ENCODE peak calls at places on chromosome 5, in seven cellular contexts. R, I, U, Q, K, A and C are unnamed samples.

GRCh38 chr5:169777112-169777511 is 140.0 kb downstream of the DOCK2 start:
- DNase-seq in K (no peak), I (no peak), R (no peak), A (no peak), U (no peak), Q (no peak), C (no peak)

GRCh38 chr5:80204808-80205614 is 50.8 kb downstream of the SERINC5 start:
- DNase-seq in R (no peak), K (no peak), Q (peak), U (peak), A (peak), I (no peak), C (no peak)

GRCh38 chr5:107893642-107894041 is 222.9 kb upstream of the EFNA5 start:
- DNase-seq in K (no peak), I (no peak), U (no peak), Q (no peak), A (no peak), R (no peak), C (no peak)

GRCh38 chr5:73327908-73328455 is 120.6 kb downstream of the FOXD1 start:
- DNase-seq in K (no peak), A (no peak), I (no peak), Q (no peak), R (no peak), U (no peak), C (no peak)

GRCh38 chr5:147906326-147907095 is at the start of gene C5orf46:
- DNase-seq in R (no peak), K (no peak), A (peak), U (no peak), Q (no peak), I (no peak), C (no peak)

GRCh38 chr5:103407399-103407798 is 148.8 kb downstream of the MACIR start:
- DNase-seq in R (no peak), Q (no peak), K (no peak), I (no peak), A (no peak), U (no peak), C (no peak)

GRCh38 chr5:135670588-135670987 is 91.8 kb upstream of the CXCL14 start:
- DNase-seq in Q (no peak), A (no peak), K (no peak), R (no peak), U (no peak), I (no peak), C (no peak)

GRCh38 chr5:143148461-143149170 is 254.9 kb downstream of the NR3C1 start:
- DNase-seq in Q (no peak), K (no peak), I (no peak), R (no peak), A (no peak), U (no peak), C (no peak)

GRCh38 chr5:69414885-69415583 is at the start of gene MARVELD2:
- DNase-seq in I (peak), K (no peak), U (no peak), R (peak), Q (peak), A (peak), C (peak)

GRCh38 chr5:57171818-57172465 is 1.9 kb upstream of the GPBP1 start:
- DNase-seq in U (peak), K (no peak), Q (no peak), R (no peak), I (no peak), A (no peak), C (no peak)

GRCh38 chr5:52837068-52837467 is 49.4 kb downstream of the ITGA1 start:
- DNase-seq in Q (no peak), R (no peak), A (no peak), I (no peak), K (no peak), U (no peak), C (no peak)

GRCh38 chr5:111706345-111706744 is 50.6 kb downstream of the NREP start:
- DNase-seq in A (no peak), Q (no peak), I (no peak), R (no peak), K (no peak), U (no peak), C (no peak)

GRCh38 chr5:110865400-110866094 is 126.7 kb downstream of the SLC25A46 start:
- DNase-seq in A (peak), K (no peak), U (peak), R (peak), Q (peak), I (peak), C (no peak)

GRCh38 chr5:148179234-148179824 is 11.0 kb downstream of the SPINK14 start:
- DNase-seq in U (peak), A (peak), Q (peak), R (no peak), I (no peak), K (peak), C (no peak)

GRCh38 chr5:160621503-160621902 is 199.8 kb downstream of the PTTG1 start:
- DNase-seq in K (no peak), R (no peak), U (no peak), I (no peak), A (no peak), Q (no peak), C (no peak)

GRCh38 chr5:151551985-151552384 is 39.1 kb downstream of the FAT2 start:
- DNase-seq in U (no peak), Q (no peak), K (no peak), I (no peak), R (no peak), A (no peak), C (no peak)

GRCh38 chr5:170429014-170429413 is 39.8 kb upstream of the KCNMB1 start:
- DNase-seq in A (no peak), R (no peak), Q (peak), U (no peak), K (no peak), I (no peak), C (no peak)

GRCh38 chr5:111367081-111367480 is 142.9 kb downstream of the CAMK4 start:
- DNase-seq in A (no peak), K (no peak), I (no peak), U (no peak), R (no peak), Q (no peak), C (no peak)

GRCh38 chr5:103422756-103423155 is 139.8 kb downstream of the NUDT12 start:
- DNase-seq in R (no peak), Q (no peak), U (no peak), K (no peak), A (no peak), I (no peak), C (no peak)

GRCh38 chr5:59275537-59276276 is 617.8 kb downstream of the PDE4D start:
- DNase-seq in R (no peak), Q (no peak), I (peak), A (no peak), U (no peak), K (no peak), C (no peak)

GRCh38 chr5:2703041-2703440 is 48.4 kb downstream of the IRX2 start:
- DNase-seq in A (no peak), R (no peak), I (no peak), Q (no peak), K (no peak), U (no peak), C (no peak)

GRCh38 chr5:56327810-56328209 is 94.7 kb upstream of the ANKRD55 start:
- DNase-seq in Q (no peak), A (no peak), R (no peak), I (no peak), U (no peak), K (peak), C (no peak)

GRCh38 chr5:72597456-72597948 is 90.3 kb upstream of the ZNF366 start:
- DNase-seq in R (no peak), K (no peak), U (peak), A (no peak), I (no peak), Q (no peak), C (no peak)

GRCh38 chr5:93596676-93597441 is 13.8 kb downstream of the NR2F1 start:
- DNase-seq in R (no peak), I (no peak), U (peak), A (peak), K (no peak), Q (peak), C (no peak)
- TF ChIP-seq TAF1 in R (no peak), I (no peak), U (no peak), A (no peak), K (no peak), Q (no peak), C (no peak)

GRCh38 chr5:15757635-15758034 is 257.7 kb downstream of the FBXL7 start:
- DNase-seq in R (no peak), U (no peak), A (no peak), Q (no peak), I (no peak), K (no peak), C (no peak)

GRCh38 chr5:15763754-15764153 is 263.8 kb downstream of the FBXL7 start:
- DNase-seq in Q (peak), K (no peak), A (no peak), U (no peak), I (no peak), R (no peak), C (no peak)

GRCh38 chr5:15757103-15757502 is 257.1 kb downstream of the FBXL7 start:
- DNase-seq in R (no peak), A (no peak), I (no peak), Q (no peak), K (no peak), U (no peak), C (no peak)

GRCh38 chr5:15762668-15763067 is 262.7 kb downstream of the FBXL7 start:
- DNase-seq in A (no peak), R (no peak), U (no peak), K (no peak), I (no peak), Q (peak), C (no peak)
- TF ChIP-seq POLR2AphosphoS5 in A (no peak), R (no peak), U (no peak), K (no peak), I (no peak), Q (no peak), C (no peak)

GRCh38 chr5:172798422-172799215 is 27.6 kb upstream of the DUSP1 start:
- DNase-seq in U (no peak), R (no peak), K (no peak), I (no peak), Q (no peak), A (no peak), C (no peak)
- TF ChIP-seq TAF1 in U (no peak), R (no peak), K (no peak), I (no peak), Q (no peak), A (no peak), C (no peak)

DNA sequence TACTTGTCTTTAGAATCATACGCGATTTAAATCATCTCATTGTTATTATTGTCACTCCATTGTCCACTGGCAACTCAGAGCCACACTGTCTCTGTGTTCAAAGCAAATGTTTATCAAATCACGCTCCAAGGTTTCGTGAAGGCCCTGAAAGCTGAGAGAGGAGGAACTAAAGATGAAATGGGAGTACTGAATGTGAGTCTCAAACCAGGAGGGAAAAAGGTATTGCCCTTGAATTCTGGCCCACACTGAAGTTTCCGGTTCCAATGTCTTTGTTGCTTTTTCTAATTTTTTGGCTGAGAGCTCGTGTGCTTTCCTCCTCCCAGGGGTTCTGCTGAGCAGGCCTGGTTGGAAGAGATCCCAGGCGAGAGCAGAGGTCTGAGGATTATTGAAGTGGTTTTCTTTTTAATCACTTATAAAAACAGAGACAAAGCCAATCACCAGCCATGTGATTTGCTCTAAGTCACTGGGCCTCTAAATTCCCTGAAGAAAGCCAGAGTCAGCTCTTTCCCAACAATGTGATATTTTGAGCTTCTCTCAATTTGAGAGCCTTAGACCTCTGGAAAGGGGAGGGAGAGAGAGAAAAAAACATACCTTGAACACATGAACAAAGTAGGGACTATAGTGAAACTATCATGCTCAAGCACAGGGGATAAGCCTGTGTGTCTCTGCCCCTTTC is 420.8 kb upstream of the GRAMD2B start:
- DNase-seq in I (no peak), Q (no peak), A (no peak), K (no peak), R (no peak), U (no peak), C (no peak)
- TF ChIP-seq POLR2AphosphoS5 in I (no peak), Q (no peak), A (no peak), K (no peak), R (no peak), U (no peak), C (no peak)

GRCh38 chr5:132759114-132760042 is 12.2 kb downstream of the CCNI2 start:
- DNase-seq in K (no peak), R (no peak), Q (no peak), A (no peak), I (no peak), U (no peak), C (no peak)
- TF ChIP-seq TAF1 in K (no peak), R (no peak), Q (no peak), A (no peak), I (no peak), U (no peak), C (no peak)

GRCh38 chr5:150155258-150156032 is at the start of gene PDGFRB:
- DNase-seq in Q (peak), U (peak), K (no peak), A (no peak), R (peak), I (no peak), C (peak)
- TF ChIP-seq POLR2AphosphoS5 in Q (peak), U (no peak), K (no peak), A (no peak), R (no peak), I (no peak), C (no peak)

DNA sequence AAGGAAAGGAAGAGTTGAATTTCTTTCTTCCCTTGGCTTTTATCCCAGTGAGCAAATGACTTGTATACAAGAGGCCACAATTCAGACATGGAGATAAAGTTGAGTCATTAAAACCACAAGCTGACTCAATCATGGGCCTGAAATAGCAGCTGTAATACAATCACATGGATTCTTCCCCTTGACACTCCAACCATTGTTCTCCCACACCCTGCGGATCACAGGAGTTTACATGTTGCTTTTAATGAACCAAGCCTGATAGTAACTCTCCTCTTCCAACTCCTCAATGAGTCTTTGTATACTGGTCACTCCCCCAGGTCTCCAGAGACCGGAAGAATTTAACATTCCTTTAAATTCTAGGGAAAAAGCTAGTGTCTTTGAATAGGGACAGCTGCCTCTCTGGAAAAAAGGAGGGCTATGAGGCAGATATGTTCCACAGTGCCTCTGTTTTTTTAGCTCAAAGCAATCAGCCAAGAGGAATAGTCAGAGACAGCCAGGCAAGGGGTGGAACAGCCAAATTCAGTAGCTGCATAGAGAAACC is 32.4 kb downstream of the PCDHGC5 start:
- DNase-seq in R (no peak), I (no peak), U (peak), K (no peak), A (peak), Q (no peak), C (no peak)
- TF ChIP-seq TAF1 in R (no peak), I (no peak), U (no peak), K (no peak), A (no peak), Q (peak), C (no peak)